ENCODE peak calls at places on chromosome 13, in four cellular contexts. M is skeletal muscle cell, E is SW480, D is NCI-H2029 treated with DMSO at 0.1 percent for 48 hours. Z is an unnamed sample.
A peak's percentile ranks its signal among the peaks of the same experiment; 100 is the strongest.

GRCh38 chr13:111638233-111638632 is 317.8 kb downstream of the TEX29 start:
- DNase-seq in D (no peak), E (no peak), M (no peak), Z (no peak)

GRCh38 chr13:23822252-23822824 is 66.9 kb downstream of the MIPEP start:
- DNase-seq in D (no peak), M (no peak), E (no peak), Z (no peak)

GRCh38 chr13:110475550-110476219 is 85.8 kb downstream of the RAB20 start:
- DNase-seq in E (no peak), D (no peak), M (no peak), Z (no peak)

GRCh38 chr13:32791545-32792172 is 205.4 kb downstream of the PDS5B start:
- DNase-seq in D (no peak), E (peak; percentile 4), M (no peak), Z (no peak)

GRCh38 chr13:98541211-98541610 is 35.7 kb downstream of the STK24 start:
- DNase-seq in E (no peak), D (no peak), M (no peak), Z (no peak)

GRCh38 chr13:25836709-25837316 is 215.0 kb downstream of the SHISA2 start:
- DNase-seq in E (no peak), M (no peak), D (no peak), Z (no peak)

GRCh38 chr13:32585625-32586021 is 629 bp upstream of the PDS5B start:
- DNase-seq in M (no peak), D (no peak), E (no peak), Z (peak; percentile 56)

GRCh38 chr13:32790731-32791130 is 204.5 kb downstream of the PDS5B start:
- DNase-seq in E (peak; percentile 11), M (no peak), D (no peak), Z (no peak)

GRCh38 chr13:95948646-95949045 is 104.6 kb downstream of the UGGT2 start:
- DNase-seq in E (no peak), D (no peak), M (no peak), Z (peak; percentile 38)

GRCh38 chr13:71536201-71536600 is 330.8 kb downstream of the DACH1 start:
- DNase-seq in D (no peak), M (no peak), E (no peak), Z (no peak)

GRCh38 chr13:91142572-91142971 is 204.9 kb upstream of the MIR17HG start:
- DNase-seq in M (peak; percentile 74), E (no peak), D (no peak), Z (peak; percentile 65)

GRCh38 chr13:23506821-23507210 is 63.4 kb upstream of the TNFRSF19 start:
- DNase-seq in M (peak; percentile 79), E (no peak), D (no peak), Z (peak; percentile 98)

GRCh38 chr13:75770164-75771145 is 134.3 kb downstream of the LMO7 start:
- DNase-seq in E (no peak), M (no peak), D (no peak), Z (peak; percentile 56)

GRCh38 chr13:44031555-44031954 is 151.9 kb downstream of the LACC1 start:
- DNase-seq in M (no peak), E (no peak), D (no peak), Z (no peak)

GRCh38 chr13:90709329-90709728 is 638.2 kb upstream of the MIR17HG start:
- DNase-seq in M (no peak), D (no peak), E (no peak), Z (no peak)

GRCh38 chr13:26498524-26499208 is 58.8 kb upstream of the WASF3 start:
- DNase-seq in E (peak; percentile 17), M (peak; percentile 12), D (no peak), Z (peak; percentile 12)

GRCh38 chr13:51937320-51938290 is 73.6 kb downstream of the ATP7B start:
- DNase-seq in E (no peak), D (no peak), M (no peak), Z (no peak)

GRCh38 chr13:50760751-50761150 is 82.7 kb downstream of the DLEU7 start:
- DNase-seq in M (no peak), E (no peak), D (no peak), Z (no peak)

GRCh38 chr13:91922969-91923592 is 524.7 kb downstream of the GPC5 start:
- DNase-seq in D (no peak), M (no peak), E (no peak), Z (peak; percentile 3)

GRCh38 chr13:111143875-111144540 is 28.9 kb downstream of the ARHGEF7 start:
- DNase-seq in D (no peak), M (no peak), E (no peak), Z (no peak)

GRCh38 chr13:23707674-23708073 is 137.5 kb downstream of the TNFRSF19 start:
- DNase-seq in M (no peak), E (no peak), D (no peak), Z (no peak)

GRCh38 chr13:48161530-48162179 is 66.8 kb upstream of the MED4 start:
- DNase-seq in E (no peak), D (no peak), M (no peak), Z (no peak)

GRCh38 chr13:32645854-32646253 is 59.6 kb downstream of the PDS5B start:
- DNase-seq in D (no peak), E (peak; percentile 25), M (no peak), Z (peak; percentile 21)

GRCh38 chr13:75870397-75870801 is 234.3 kb downstream of the LMO7 start:
- DNase-seq in E (peak; percentile 16), M (no peak), D (no peak), Z (no peak)

GRCh38 chr13:78593652-78594494 is 9.5 kb downstream of the POU4F1 start:
- DNase-seq in M (no peak), E (no peak), D (no peak), Z (no peak)

GRCh38 chr13:49214917-49215376 is 5.2 kb upstream of the MLNR start:
- DNase-seq in M (no peak), D (no peak), E (peak; percentile 69), Z (no peak)

GRCh38 chr13:70604448-70604847 is 496.2 kb upstream of the KLHL1 start:
- DNase-seq in E (no peak), D (no peak), M (no peak), Z (no peak)

GRCh38 chr13:106651442-106651841 is 83.5 kb upstream of the ARGLU1 start:
- DNase-seq in E (no peak), M (no peak), D (no peak), Z (peak; percentile 36)

GRCh38 chr13:111519041-111519440 is 198.6 kb downstream of the TEX29 start:
- DNase-seq in E (no peak), D (no peak), M (no peak), Z (no peak)

GRCh38 chr13:108618233-108618632 is 11.2 kb upstream of the MYO16 start:
- DNase-seq in M (no peak), E (no peak), D (no peak), Z (no peak)

GRCh38 chr13:20588529-20589110 is 21.7 kb downstream of the IFT88 start:
- DNase-seq in D (no peak), E (no peak), M (no peak), Z (no peak)

GRCh38 chr13:112161441-112162301 is 94.7 kb downstream of the SOX1 start:
- DNase-seq in M (no peak), D (no peak), E (no peak), Z (no peak)

GRCh38 chr13:110319774-110320509 is 12.9 kb downstream of the COL4A2 start:
- DNase-seq in M (no peak), D (no peak), E (peak; percentile 89), Z (peak; percentile 95)

GRCh38 chr13:101838305-101838835 is 385.9 kb downstream of the ITGBL1 start:
- DNase-seq in E (no peak), D (no peak), M (peak; percentile 19), Z (peak; percentile 58)

GRCh38 chr13:98941536-98941935 is 36.3 kb downstream of the DOCK9 start:
- DNase-seq in M (no peak), D (no peak), E (no peak), Z (no peak)

GRCh38 chr13:76882431-76882830 is 3.8 kb downstream of the KCTD12 start:
- DNase-seq in E (no peak), D (no peak), M (peak; percentile 55), Z (peak; percentile 74)

GRCh38 chr13:38308736-38309135 is 40.9 kb upstream of the UFM1 start:
- DNase-seq in M (peak; percentile 87), E (no peak), D (no peak), Z (peak; percentile 2)

GRCh38 chr13:22110368-22110767 is 439.5 kb downstream of the FGF9 start:
- DNase-seq in M (no peak), E (no peak), D (no peak), Z (no peak)

GRCh38 chr13:37729876-37730275 is 131.3 kb upstream of the POSTN start:
- DNase-seq in D (no peak), E (no peak), M (no peak), Z (no peak)